ENCODE peak calls at places on chromosomes 1 and 21, in four cellular contexts. P, W, B and D are unnamed samples.

GRCh38 chr1:201504179-201504631 is 2.7 kb downstream of the CSRP1 start:
- DNase-seq in P (peak), W (no peak), B (no peak), D (no peak)

GRCh38 chr21:23542097-23542496 is 2065.2 kb downstream of the MRPL39 start:
- DNase-seq in P (no peak), W (no peak), B (no peak), D (no peak)

GRCh38 chr1:228060458-228061190 is 21.9 kb upstream of the ARF1 start:
- DNase-seq in P (no peak), W (peak), B (no peak), D (no peak)

GRCh38 chr1:156499703-156500577 is 635 bp downstream of the MEF2D start:
- DNase-seq in P (peak), W (peak), B (no peak), D (peak)

GRCh38 chr1:72241397-72241796 is 40.9 kb downstream of the NEGR1 start:
- DNase-seq in P (peak), W (no peak), B (no peak), D (no peak)

GRCh38 chr21:28436286-28436932 is 556.3 kb downstream of the LTN1 start:
- DNase-seq in P (peak), W (no peak), B (no peak), D (no peak)

GRCh38 chr1:43801203-43801602 is 93.9 kb downstream of the ST3GAL3 start:
- DNase-seq in P (no peak), W (no peak), B (no peak), D (no peak)

GRCh38 chr1:7427901-7428300 is 343.2 kb upstream of the VAMP3 start:
- DNase-seq in P (no peak), W (peak), B (no peak), D (no peak)

GRCh38 chr1:59007820-59008598 is 224.2 kb upstream of the JUN start:
- DNase-seq in P (peak), W (no peak), B (no peak), D (no peak)

GRCh38 chr1:156690673-156691032 is 13.4 kb upstream of the NES start:
- DNase-seq in P (no peak), W (peak), B (no peak), D (no peak)

GRCh38 chr1:75548721-75549480 is 62.0 kb downstream of the SLC44A5 start:
- DNase-seq in P (no peak), W (no peak), B (no peak), D (no peak)

GRCh38 chr1:9700340-9700739 is 48.8 kb downstream of the PIK3CD start:
- DNase-seq in P (peak), W (no peak), B (no peak), D (no peak)

GRCh38 chr1:203271018-203271743 is 34.1 kb upstream of the BTG2 start:
- DNase-seq in P (peak), W (no peak), B (no peak), D (no peak)

GRCh38 chr21:33811147-33812024 is 104.2 kb downstream of the ATP5PO start:
- DNase-seq in P (no peak), W (no peak), B (no peak), D (no peak)

GRCh38 chr1:52294580-52294979 is 71.4 kb downstream of the CC2D1B start:
- DNase-seq in P (peak), W (no peak), B (no peak), D (no peak)

GRCh38 chr1:228082975-228083870 is 715 bp downstream of the ARF1 start:
- DNase-seq in P (peak), W (peak), B (no peak), D (peak)

DNA sequence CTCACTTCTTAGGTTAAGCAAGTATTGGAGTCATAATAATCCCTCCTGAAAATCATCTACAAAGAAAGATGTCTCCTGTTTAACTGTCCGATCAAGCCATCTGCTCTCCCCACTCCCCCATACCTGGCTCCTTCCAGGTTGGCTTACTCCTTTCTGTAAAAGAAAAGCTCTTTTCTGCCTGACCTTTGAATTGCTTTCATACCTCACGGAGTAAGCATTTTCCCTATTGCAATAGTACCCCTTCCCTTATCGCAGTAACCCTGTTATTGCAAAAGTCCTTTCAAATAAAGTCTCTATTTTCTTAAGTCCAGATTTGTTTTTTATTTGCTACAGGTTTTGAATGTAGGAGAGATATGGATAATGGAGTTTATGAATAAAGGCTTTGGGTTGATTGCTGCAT is 150.4 kb downstream of the GRIK1 start:
- DNase-seq in P (no peak), W (no peak), B (no peak), D (no peak)
- H3K27ac ChIP-seq in P (no peak), W (no peak), B (no peak), D (no peak)

GRCh38 chr1:70353641-70354331 is 736 bp downstream of the ANKRD13C start:
- DNase-seq in P (peak), W (peak), B (peak), D (peak)
- H3K27ac ChIP-seq in P (peak), W (peak), B (peak), D (peak)

GRCh38 chr1:181153634-181153961 is 65.1 kb downstream of the IER5 start:
- DNase-seq in P (no peak), W (no peak), B (no peak), D (no peak)
- H3K27ac ChIP-seq in P (no peak), W (peak), B (no peak), D (no peak)

DNA sequence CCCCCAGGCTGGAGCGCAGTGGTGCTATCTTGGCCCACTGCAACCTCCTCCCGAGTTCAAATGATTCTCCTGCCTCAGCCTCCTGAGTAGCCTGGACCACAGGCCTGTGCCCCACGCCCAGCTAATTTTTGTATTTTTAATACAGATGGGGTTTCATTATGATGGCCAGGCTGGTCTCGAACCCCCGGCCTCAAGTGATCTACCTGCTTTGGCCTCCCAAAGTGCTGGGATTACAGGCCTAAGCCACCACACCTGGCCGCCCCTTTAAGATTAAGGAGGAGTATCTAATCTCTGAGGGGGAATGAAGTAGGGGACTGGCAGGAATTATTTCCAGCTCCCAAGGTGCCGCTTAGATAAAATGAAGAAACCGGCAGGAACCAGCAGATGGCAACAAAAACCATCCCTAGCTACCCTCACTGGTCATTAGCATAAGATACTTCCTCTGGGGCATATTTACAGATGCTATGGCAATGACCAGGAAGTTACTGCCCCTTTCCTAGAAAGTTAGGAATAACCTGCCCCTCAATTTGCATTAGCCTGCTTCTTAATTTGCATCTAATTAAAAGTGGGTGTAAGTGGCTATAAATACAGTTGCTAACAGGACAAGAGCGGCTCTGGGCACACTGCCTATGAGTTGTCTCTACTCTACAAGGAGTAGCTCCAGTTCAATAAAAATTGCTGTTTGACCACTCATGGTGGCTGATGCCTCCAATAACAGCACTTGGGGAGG is 7.1 kb upstream of the NSUN4 start:
- DNase-seq in P (peak), W (no peak), B (peak), D (no peak)
- H3K27ac ChIP-seq in P (no peak), W (no peak), B (peak), D (no peak)

GRCh38 chr1:155175281-155175926 is 1.8 kb downstream of the TRIM46 start:
- DNase-seq in P (no peak), W (no peak), B (no peak), D (no peak)

GRCh38 chr1:155175927-155176371 is 2.3 kb downstream of the TRIM46 start:
- DNase-seq in P (no peak), W (no peak), B (no peak), D (no peak)

GRCh38 chr1:155173478-155174333 is at the start of gene TRIM46:
- DNase-seq in P (peak), W (no peak), B (no peak), D (peak)

GRCh38 chr1:155172732-155173477 is at the start of gene KRTCAP2:
- DNase-seq in P (peak), W (peak), B (peak), D (peak)

DNA sequence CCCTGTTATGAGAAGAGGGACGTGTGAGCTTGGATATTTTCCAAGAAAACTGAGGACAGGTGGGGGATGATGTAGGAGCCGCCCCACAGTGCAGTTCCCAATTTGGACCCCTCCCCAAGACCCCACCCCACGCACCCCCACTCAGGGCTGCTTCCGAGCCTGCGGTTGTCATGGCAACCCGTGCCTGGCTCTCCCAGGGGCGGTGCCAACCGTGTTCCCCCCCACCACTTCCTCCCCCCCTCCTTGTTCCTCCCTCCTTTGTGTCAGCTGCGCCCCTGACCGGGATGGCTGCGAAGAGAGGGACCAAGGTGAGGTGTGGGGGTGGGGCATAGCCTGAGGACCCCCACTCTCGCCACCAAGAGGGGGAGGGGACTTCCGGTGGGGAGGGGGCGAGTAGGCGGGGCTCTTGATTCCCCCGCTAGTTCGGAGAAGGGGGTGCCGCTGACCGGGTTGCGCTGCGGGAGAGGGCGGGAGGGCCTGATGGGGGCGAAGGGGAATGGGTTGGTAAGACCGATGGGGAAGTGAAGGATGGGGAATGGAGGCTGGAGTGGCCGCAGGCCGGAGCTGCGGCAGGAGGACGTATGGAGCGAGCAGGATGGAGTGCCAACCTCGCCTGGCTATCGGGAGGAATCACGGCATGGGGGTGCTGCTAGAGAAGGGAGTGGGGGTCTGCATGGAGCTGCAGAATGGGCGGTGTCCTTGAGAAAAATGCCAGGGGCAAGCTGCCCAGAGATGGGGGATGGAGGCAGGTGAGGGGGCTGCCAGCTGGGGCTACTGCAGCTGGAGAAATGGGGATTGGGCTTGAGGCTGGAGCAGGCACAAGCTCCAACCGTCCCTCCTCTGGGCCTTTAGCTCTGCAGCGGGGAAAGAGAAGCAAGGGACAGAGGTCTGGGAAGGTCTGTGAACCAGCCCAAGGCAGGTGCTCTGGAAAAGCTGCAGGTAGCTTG is 958 bp downstream of the TRIM46 start:
- DNase-seq in P (peak), W (no peak), B (no peak), D (no peak)
- H3K27ac ChIP-seq in P (peak), W (no peak), B (no peak), D (peak)

GRCh38 chr1:16720403-16721223 is 19.7 kb upstream of the RNU1-4 start:
- DNase-seq in P (no peak), W (peak), B (no peak), D (no peak)

GRCh38 chr1:16724718-16725438 is 15.4 kb upstream of the RNU1-4 start:
- DNase-seq in P (no peak), W (peak), B (no peak), D (no peak)

GRCh38 chr1:16718908-16719533 is 21.3 kb upstream of the RNU1-4 start:
- DNase-seq in P (no peak), W (peak), B (no peak), D (no peak)

GRCh38 chr1:16719571-16720402 is 20.5 kb upstream of the RNU1-4 start:
- DNase-seq in P (no peak), W (peak), B (no peak), D (no peak)

GRCh38 chr1:16721871-16722641 is 18.3 kb upstream of the RNU1-4 start:
- DNase-seq in P (no peak), W (no peak), B (no peak), D (no peak)
- H3K27ac ChIP-seq in P (no peak), W (no peak), B (no peak), D (no peak)

GRCh38 chr21:42665026-42665425 is 11.6 kb downstream of the PDE9A start:
- DNase-seq in P (no peak), W (no peak), B (no peak), D (no peak)
- H3K27ac ChIP-seq in P (no peak), W (no peak), B (no peak), D (peak)

GRCh38 chr1:193303849-193304248 is 117.4 kb upstream of the B3GALT2 start:
- DNase-seq in P (no peak), W (no peak), B (no peak), D (no peak)
- H3K27ac ChIP-seq in P (no peak), W (no peak), B (no peak), D (no peak)

DNA sequence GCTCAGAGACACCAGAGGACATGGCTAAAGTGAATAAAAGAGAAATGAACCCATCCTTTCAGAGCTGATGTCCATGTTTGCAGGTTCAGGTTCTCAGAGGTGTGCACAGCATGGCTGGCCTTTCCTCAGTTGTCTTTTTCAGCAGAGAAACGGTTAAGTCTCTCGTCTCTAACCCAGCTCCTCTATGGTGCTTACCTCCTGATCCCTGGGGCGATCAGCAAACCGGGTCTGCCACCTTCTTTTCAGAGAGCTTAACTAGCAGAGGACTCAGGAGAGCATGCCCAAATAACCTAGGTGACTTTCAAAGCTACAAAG is 171 bp downstream of the AIM2 start:
- DNase-seq in P (no peak), W (no peak), B (no peak), D (no peak)
- H3K27ac ChIP-seq in P (no peak), W (no peak), B (peak), D (no peak)

GRCh38 chr1:90396917-90397316 is 320.2 kb downstream of the BARHL2 start:
- DNase-seq in P (no peak), W (no peak), B (no peak), D (no peak)
- H3K27ac ChIP-seq in P (no peak), W (no peak), B (no peak), D (no peak)